ENCODE peak calls at places on chromosomes 5 and 9, in four cellular contexts. Z, N, F and K are unnamed samples. For H3K4me1, the result is how much of the 10 kb centered on the place peaks cover.

GRCh38 chr9:8860925-8861324 is 1061.3 kb upstream of the DMAC1 start:
- DNase-seq in N (no peak), F (no peak), Z (no peak), K (no peak)

GRCh38 chr5:107858324-107858723 is 187.6 kb upstream of the EFNA5 start:
- DNase-seq in N (no peak), Z (no peak), F (no peak), K (no peak)

GRCh38 chr5:141507387-141508091 is 18.7 kb downstream of the PCDHGC5 start:
- DNase-seq in N (peak), F (no peak), Z (no peak), K (peak)

GRCh38 chr5:172436078-172436873 is 18.0 kb downstream of the SH3PXD2B start:
- DNase-seq in N (no peak), F (no peak), Z (no peak), K (no peak)

GRCh38 chr5:137061382-137061781 is 437.7 kb downstream of the SPOCK1 start:
- DNase-seq in N (no peak), Z (no peak), F (no peak), K (no peak)

GRCh38 chr9:95506692-95507455 is 9.9 kb downstream of the PTCH1 start:
- DNase-seq in N (peak), F (peak), Z (no peak), K (peak)

GRCh38 chr5:3336666-3337065 is 259.0 kb upstream of the IRX1 start:
- DNase-seq in Z (no peak), F (no peak), N (no peak), K (no peak)

GRCh38 chr9:70668751-70669150 is 254.3 kb upstream of the KLF9 start:
- DNase-seq in F (no peak), N (peak), Z (no peak), K (peak)

GRCh38 chr9:89730715-89731114 is 125.9 kb downstream of the GADD45G start:
- DNase-seq in Z (no peak), N (no peak), F (peak), K (no peak)

GRCh38 chr5:92908952-92909351 is 672.1 kb downstream of the NR2F1-AS1 start:
- DNase-seq in Z (no peak), N (no peak), F (no peak), K (no peak)

GRCh38 chr5:137329581-137329980 is 169.5 kb downstream of the SPOCK1 start:
- DNase-seq in N (no peak), Z (no peak), F (no peak), K (no peak)

GRCh38 chr5:140351609-140352334 is 5.4 kb upstream of the HBEGF start:
- DNase-seq in Z (no peak), F (peak), N (peak), K (peak)

GRCh38 chr5:146565764-146566163 is 49.8 kb upstream of the GPR151 start:
- DNase-seq in Z (no peak), N (peak), F (peak), K (no peak)

GRCh38 chr5:76709762-76710161 is 6.2 kb upstream of the F2R start:
- DNase-seq in N (peak), Z (no peak), F (no peak), K (no peak)

GRCh38 chr9:104780796-104781395 is 17.0 kb downstream of the NIPSNAP3B start:
- DNase-seq in N (peak), F (no peak), Z (no peak), K (no peak)

GRCh38 chr5:138724470-138725146 is 28.6 kb upstream of the CTNNA1 start:
- DNase-seq in N (peak), Z (no peak), F (no peak), K (peak)

GRCh38 chr9:32426278-32426939 is 42.0 kb downstream of the ACO1 start:
- DNase-seq in N (peak), Z (no peak), F (no peak), K (no peak)

GRCh38 chr5:76930083-76930482 is 22.8 kb upstream of the CRHBP start:
- DNase-seq in F (no peak), Z (no peak), N (no peak), K (no peak)

GRCh38 chr9:38085308-38085707 is 16.3 kb upstream of the SHB start:
- DNase-seq in Z (no peak), F (no peak), N (no peak), K (no peak)

GRCh38 chr5:42930934-42931333 is 109.2 kb downstream of the ANXA2R start:
- DNase-seq in N (peak), F (no peak), Z (no peak), K (no peak)

GRCh38 chr5:76590027-76590426 is 33.2 kb downstream of the F2RL2 start:
- DNase-seq in F (no peak), Z (no peak), N (peak), K (no peak)

GRCh38 chr5:69334793-69335268 is 2.2 kb upstream of the CCDC125 start:
- DNase-seq in N (peak), F (peak), Z (peak), K (peak)

GRCh38 chr9:137029058-137029922 is 1.3 kb upstream of the ABCA2 start:
- DNase-seq in F (peak), Z (no peak), N (peak), K (peak)

GRCh38 chr9:114641974-114642373 is 15.6 kb downstream of the TEX53 start:
- DNase-seq in F (no peak), Z (no peak), N (no peak), K (no peak)

GRCh38 chr5:154773314-154773713 is 18.1 kb downstream of the LARP1 start:
- DNase-seq in N (no peak), Z (no peak), F (no peak), K (no peak)

GRCh38 chr9:121689461-121690157 is 38.2 kb downstream of the DAB2IP start:
- DNase-seq in F (no peak), Z (no peak), N (no peak), K (no peak)

GRCh38 chr5:120306331-120306730 is 157.8 kb upstream of the PRR16 start:
- DNase-seq in Z (no peak), F (no peak), N (peak), K (no peak)

GRCh38 chr9:19924090-19924489 is 135.3 kb upstream of the SLC24A2 start:
- DNase-seq in N (peak), Z (no peak), F (no peak), K (no peak)

GRCh38 chr5:15501057-15501791 is 1.2 kb downstream of the FBXL7 start:
- DNase-seq in N (peak), Z (no peak), F (peak), K (no peak)

GRCh38 chr9:119368681-119369581 is at the start of gene BRINP1:
- DNase-seq in Z (no peak), N (peak), F (peak), K (no peak)

GRCh38 chr9:124480621-124480981 is 26.6 kb downstream of the NR5A1 start:
- DNase-seq in N (peak), Z (no peak), F (no peak), K (no peak)

GRCh38 chr5:16921246-16921645 is 14.8 kb downstream of the MYO10 start:
- DNase-seq in N (no peak), Z (no peak), F (no peak), K (no peak)

GRCh38 chr9:85941966-85942912 is 1.3 kb downstream of the NAA35 start:
- DNase-seq in N (peak), F (peak), Z (no peak), K (no peak)

GRCh38 chr9:20269620-20270019 is 352.7 kb downstream of the MLLT3 start:
- DNase-seq in F (no peak), N (peak), Z (no peak), K (no peak)

GRCh38 chr5:74232281-74232680 is 408.2 kb downstream of the ENC1 start:
- DNase-seq in N (peak), Z (no peak), F (no peak), K (no peak)

GRCh38 chr9:84974790-84975189 is 305.3 kb downstream of the NTRK2 start:
- DNase-seq in F (no peak), Z (no peak), N (no peak), K (no peak)

GRCh38 chr9:124810513-124811355 is 33.8 kb downstream of the OLFML2A start:
- DNase-seq in N (peak), Z (no peak), F (no peak), K (no peak)

GRCh38 chr9:93119953-93120845 is 13.9 kb downstream of the NINJ1 start:
- DNase-seq in N (peak), Z (peak), F (peak), K (peak)

GRCh38 chr5:126603402-126603991 is 2.8 kb downstream of the PHAX start:
- DNase-seq in Z (no peak), N (no peak), F (no peak), K (no peak)

GRCh38 chr5:126600631-126601511 is at the start of gene PHAX:
- DNase-seq in F (peak), N (peak), Z (no peak), K (peak)

GRCh38 chr5:126610616-126611015 is 9.9 kb downstream of the PHAX start:
- DNase-seq in F (no peak), Z (no peak), N (no peak), K (no peak)

GRCh38 chr5:126610163-126610562 is 9.4 kb downstream of the PHAX start:
- DNase-seq in Z (no peak), F (no peak), N (no peak), K (no peak)

DNA sequence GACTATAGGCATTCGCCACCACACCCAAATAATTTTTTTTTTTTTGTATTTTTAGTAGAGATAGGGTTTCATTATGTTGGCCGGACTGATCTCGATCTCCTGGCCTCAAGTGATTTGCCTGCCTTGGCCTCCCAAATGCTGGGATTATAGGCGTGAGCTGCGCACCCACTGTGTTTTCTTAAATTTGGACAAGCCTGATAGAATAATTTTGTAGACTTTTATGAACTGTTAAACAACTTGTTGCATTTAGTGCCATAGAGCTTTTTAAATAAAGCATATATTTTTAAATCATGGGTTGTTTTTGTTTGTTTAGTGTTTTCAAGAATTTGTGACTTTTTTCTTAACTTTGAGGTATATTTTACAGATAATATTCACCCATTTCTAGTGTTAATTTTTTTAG is 4.8 kb downstream of the PHAX start:
- DNase-seq in Z (no peak), F (no peak), N (no peak), K (no peak)
- H3K4me3 ChIP-seq in Z (no peak), F (no peak), N (no peak), K (no peak)

GRCh38 chr5:178504340-178504960 is 85.7 kb downstream of the COL23A1 start:
- DNase-seq in F (no peak), N (no peak), Z (no peak), K (no peak)

GRCh38 chr5:178507151-178507932 is 82.9 kb downstream of the COL23A1 start:
- DNase-seq in N (no peak), Z (no peak), F (no peak), K (no peak)

GRCh38 chr5:178509491-178510057 is 80.6 kb downstream of the COL23A1 start:
- DNase-seq in Z (no peak), N (no peak), F (no peak), K (no peak)

GRCh38 chr5:178502401-178503100 is 87.6 kb downstream of the COL23A1 start:
- DNase-seq in N (no peak), Z (no peak), F (no peak), K (no peak)

GRCh38 chr5:178505639-178506407 is 84.4 kb downstream of the COL23A1 start:
- DNase-seq in F (no peak), Z (no peak), N (no peak), K (no peak)
- H3K27ac ChIP-seq in F (no peak), Z (no peak), N (no peak), K (no peak)

GRCh38 chr5:513216-514100 is 10.8 kb downstream of the SLC9A3 start:
- DNase-seq in Z (no peak), N (no peak), F (no peak), K (no peak)

GRCh38 chr5:516338-516925 is 7.8 kb downstream of the SLC9A3 start:
- DNase-seq in F (no peak), N (peak), Z (no peak), K (no peak)

GRCh38 chr5:514673-515072 is 9.6 kb downstream of the SLC9A3 start:
- DNase-seq in N (no peak), Z (no peak), F (peak), K (no peak)

GRCh38 chr5:515273-515836 is 8.9 kb downstream of the SLC9A3 start:
- DNase-seq in Z (no peak), F (no peak), N (no peak), K (no peak)

DNA sequence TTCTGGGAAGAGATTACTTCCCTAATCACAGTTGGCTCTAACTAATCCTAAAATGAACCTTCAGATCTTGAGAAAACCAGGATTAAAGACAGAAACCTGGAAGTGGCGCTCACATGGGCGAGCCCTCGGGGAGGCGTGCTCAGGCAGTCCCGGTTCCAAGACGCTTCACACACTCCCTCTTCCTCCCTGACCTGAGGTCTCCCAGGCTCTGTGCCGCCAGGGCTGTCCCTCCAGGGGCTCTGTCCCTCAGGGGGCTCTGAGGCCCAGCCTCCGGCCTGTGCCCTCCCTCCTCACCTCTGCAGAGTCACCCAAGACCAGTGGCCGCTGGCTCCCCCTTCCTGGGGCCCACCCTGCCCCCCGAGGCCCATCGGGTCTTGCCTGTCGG is 10.2 kb downstream of the SLC9A3 start:
- DNase-seq in Z (no peak), F (no peak), N (no peak), K (no peak)
- H3K4me1 ChIP-seq in Z (under half), F (under half), N (under half), K (under half)

GRCh38 chr9:129498451-129499376 is 122.2 kb downstream of the C9orf50 start:
- DNase-seq in F (no peak), N (no peak), Z (no peak), K (no peak)
- H3K4me3 ChIP-seq in F (no peak), N (no peak), Z (peak), K (peak)

GRCh38 chr9:133945977-133946753 is 46.0 kb downstream of the VAV2 start:
- DNase-seq in F (no peak), Z (no peak), N (no peak), K (no peak)

GRCh38 chr9:133943781-133944745 is 48.1 kb downstream of the VAV2 start:
- DNase-seq in F (no peak), N (peak), Z (no peak), K (no peak)

GRCh38 chr9:133943036-133943780 is 48.9 kb downstream of the VAV2 start:
- DNase-seq in Z (no peak), N (no peak), F (no peak), K (no peak)

GRCh38 chr9:133945314-133945975 is 46.7 kb downstream of the VAV2 start:
- DNase-seq in N (no peak), F (no peak), Z (no peak), K (no peak)

GRCh38 chr9:133944746-133945135 is 47.4 kb downstream of the VAV2 start:
- DNase-seq in N (peak), Z (no peak), F (no peak), K (no peak)
- H3K27ac ChIP-seq in N (peak), Z (no peak), F (no peak), K (no peak)

GRCh38 chr5:150780816-150781221 is 2.3 kb downstream of the SMIM3 start:
- DNase-seq in F (peak), N (peak), Z (no peak), K (no peak)

GRCh38 chr5:150780180-150780692 is 1.7 kb downstream of the SMIM3 start:
- DNase-seq in F (peak), Z (peak), N (peak), K (peak)

GRCh38 chr5:150778103-150778516 is 447 bp upstream of the SMIM3 start:
- DNase-seq in N (no peak), Z (no peak), F (peak), K (no peak)

GRCh38 chr5:150778517-150779396 is at the start of gene SMIM3:
- DNase-seq in Z (peak), N (peak), F (peak), K (peak)

GRCh38 chr5:150779397-150780179 is 1.0 kb downstream of the SMIM3 start:
- DNase-seq in F (no peak), N (peak), Z (no peak), K (no peak)
- H3K4me1 ChIP-seq in F (under half), N (half or more), Z (under half), K (under half)

GRCh38 chr5:33582417-33582816 is 141.7 kb downstream of the TARS1 start:
- DNase-seq in F (no peak), N (no peak), Z (no peak), K (no peak)

GRCh38 chr5:33579789-33580188 is 139.0 kb downstream of the TARS1 start:
- DNase-seq in F (no peak), Z (no peak), N (no peak), K (no peak)

GRCh38 chr5:33579163-33579562 is 138.4 kb downstream of the TARS1 start:
- DNase-seq in Z (no peak), F (no peak), N (no peak), K (no peak)

DNA sequence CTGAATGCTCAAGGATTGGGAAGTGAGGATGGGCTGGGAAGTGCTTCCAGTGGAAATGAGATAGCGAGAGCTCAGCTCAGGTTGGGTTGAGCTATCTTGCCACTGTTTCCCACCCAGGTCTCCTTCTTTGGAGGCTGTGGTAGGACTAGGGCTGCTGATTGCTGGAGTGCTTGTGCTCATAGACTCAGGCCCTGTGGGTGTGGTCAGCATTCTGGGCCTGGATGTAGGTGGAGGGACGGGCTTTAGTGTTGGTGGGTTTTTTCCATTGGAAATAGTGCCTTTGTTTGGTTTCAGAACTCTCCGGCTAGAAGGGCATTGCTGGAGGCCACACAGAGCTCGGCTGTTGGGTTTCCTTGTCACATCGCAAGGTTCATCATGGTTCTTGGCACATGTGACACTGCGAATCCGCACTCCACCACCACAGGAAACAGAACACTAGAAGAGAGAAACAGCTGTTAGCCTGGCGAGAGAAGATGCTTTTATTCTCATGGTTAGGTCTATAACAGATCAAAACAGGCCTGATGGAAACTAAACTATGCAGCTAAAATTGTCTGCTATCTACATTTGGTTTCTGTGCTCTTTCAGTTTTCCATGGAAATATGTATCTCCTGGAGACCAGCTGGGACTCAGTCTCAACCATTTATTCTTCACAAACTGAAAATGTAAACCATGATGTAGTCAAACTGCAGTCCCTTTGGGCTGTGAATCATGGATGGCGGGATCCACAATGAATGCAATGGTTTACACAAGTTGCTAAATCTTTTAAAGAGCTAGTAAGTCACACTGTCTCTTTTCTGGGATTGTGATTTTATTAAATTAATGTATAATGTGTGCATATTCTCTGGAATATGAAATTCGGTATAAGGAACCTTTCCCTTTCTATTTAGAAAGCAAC is 136.2 kb downstream of the TARS1 start:
- DNase-seq in Z (no peak), N (no peak), F (no peak), K (no peak)
- H3K4me3 ChIP-seq in Z (no peak), N (no peak), F (no peak), K (no peak)

DNA sequence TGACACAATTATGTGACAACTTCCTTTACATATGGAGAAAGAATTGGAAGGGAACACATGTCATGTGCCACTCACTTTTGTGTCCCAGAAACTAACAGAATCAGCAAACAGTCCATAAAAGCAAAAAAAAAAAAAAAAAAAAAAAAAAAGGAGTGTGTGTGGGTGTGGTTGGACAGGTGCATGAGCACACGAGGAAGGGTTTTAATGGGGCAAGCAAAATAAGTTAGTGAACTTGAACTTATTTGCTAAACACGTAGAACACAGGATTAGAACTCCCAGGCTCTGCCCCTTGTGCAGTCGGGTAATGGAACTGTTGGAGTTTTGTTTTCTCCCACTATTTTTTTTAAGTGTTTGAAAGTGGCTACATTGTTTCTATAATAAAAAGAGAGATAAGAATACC is 74.8 kb upstream of the PJA2 start:
- DNase-seq in N (no peak), F (no peak), Z (no peak), K (no peak)
- H3K27ac ChIP-seq in N (no peak), F (peak), Z (no peak), K (no peak)

GRCh38 chr9:116233160-116233530 is 79.6 kb downstream of the PAPPA start:
- DNase-seq in Z (no peak), N (no peak), F (no peak), K (no peak)
- H3K4me1 ChIP-seq in Z (under half), N (under half), F (under half), K (under half)